ENCODE peak calls at places on chromosomes 16 and 17, in ten cellular contexts. L, N, A, H, T, V, D, M, E and Z are unnamed samples.

GRCh38 chr17:73719588-73720071 is 75.4 kb upstream of the SDK2 start:
- DNase-seq in N (no peak), M (no peak), A (no peak), H (no peak), D (no peak), T (peak; percentile 82), E (peak; percentile 64), V (no peak), L (peak; percentile 60), Z (no peak)

GRCh38 chr17:76793775-76794174 is 55.9 kb downstream of the MFSD11 start:
- DNase-seq in M (no peak), E (no peak), T (peak; percentile 71), L (no peak), A (peak; percentile 42), H (peak; percentile 46), D (peak; percentile 66), V (no peak), N (no peak), Z (no peak)

GRCh38 chr16:78866556-78866955 is 734.0 kb downstream of the MAF start:
- DNase-seq in E (no peak), V (no peak), T (no peak), L (no peak), M (no peak), A (no peak), D (no peak), H (no peak), N (no peak), Z (no peak)

GRCh38 chr16:49280022-49280741 is 1.5 kb downstream of the CBLN1 start:
- DNase-seq in T (peak; percentile 57), M (no peak), H (no peak), D (peak; percentile 48), L (no peak), V (no peak), E (no peak), N (no peak), A (peak; percentile 54), Z (no peak)

GRCh38 chr17:49013311-49014205 is 16.4 kb downstream of the IGF2BP1 start:
- DNase-seq in H (no peak), T (no peak), L (no peak), E (no peak), V (no peak), N (no peak), A (no peak), D (no peak), M (no peak), Z (no peak)

GRCh38 chr16:24668481-24669001 is 60.9 kb upstream of the TNRC6A start:
- DNase-seq in A (no peak), L (no peak), E (no peak), N (no peak), V (no peak), H (no peak), T (peak; percentile 28), M (peak; percentile 16), D (no peak), Z (no peak)

GRCh38 chr17:57553525-57553924 is 191.6 kb downstream of the CCDC182 start:
- DNase-seq in T (no peak), L (no peak), A (no peak), V (no peak), H (peak; percentile 75), E (no peak), D (no peak), M (no peak), N (no peak), Z (no peak)

GRCh38 chr17:78804777-78805176 is 22.7 kb upstream of the CYTH1 start:
- DNase-seq in V (no peak), D (no peak), M (no peak), T (no peak), E (no peak), N (no peak), H (no peak), L (no peak), A (no peak), Z (no peak)

GRCh38 chr16:79298476-79299153 is 301.9 kb downstream of the MAF start:
- DNase-seq in T (no peak), E (no peak), N (no peak), H (no peak), A (no peak), V (no peak), M (no peak), D (no peak), L (no peak), Z (no peak)

GRCh38 chr17:7858487-7858832 is 657 bp downstream of the CYB5D1 start:
- DNase-seq in A (no peak), V (no peak), E (no peak), M (no peak), D (peak; percentile 52), T (peak; percentile 64), H (peak; percentile 50), L (no peak), N (peak; percentile 22), Z (peak; percentile 73)

GRCh38 chr17:17042851-17043667 is 802 bp downstream of the MPRIP start:
- DNase-seq in L (no peak), E (no peak), V (peak; percentile 44), T (peak; percentile 18), M (no peak), N (no peak), H (peak; percentile 41), D (peak; percentile 18), A (no peak), Z (no peak)

GRCh38 chr17:57620576-57620975 is 124.5 kb downstream of the CCDC182 start:
- DNase-seq in V (no peak), T (no peak), M (no peak), A (no peak), L (no peak), N (no peak), D (no peak), H (no peak), E (no peak), Z (no peak)

GRCh38 chr16:84933774-84934571 is 77.4 kb downstream of the ZDHHC7 start:
- DNase-seq in E (no peak), N (no peak), T (no peak), L (no peak), M (no peak), D (no peak), A (no peak), V (no peak), H (no peak), Z (peak; percentile 91)

GRCh38 chr17:82647593-82648164 is 565 bp downstream of the WDR45B start:
- DNase-seq in E (no peak), H (no peak), L (no peak), D (no peak), N (no peak), A (no peak), M (no peak), V (peak; percentile 38), T (peak; percentile 58), Z (peak; percentile 55)

GRCh38 chr17:77322534-77323412 is 182.0 kb downstream of the SEC14L1 start:
- DNase-seq in L (no peak), A (peak; percentile 44), N (peak; percentile 99), M (peak; percentile 90), V (peak; percentile 93), D (no peak), H (peak; percentile 99), E (no peak), T (peak; percentile 4), Z (peak; percentile 100)

GRCh38 chr17:63440127-63440769 is 5.9 kb downstream of the CYB561 start:
- DNase-seq in N (no peak), T (no peak), D (no peak), M (no peak), E (no peak), A (no peak), H (no peak), L (no peak), V (no peak), Z (no peak)

GRCh38 chr17:8006836-8007680 is 4.6 kb downstream of the GUCY2D start:
- DNase-seq in A (no peak), N (no peak), T (no peak), V (no peak), L (no peak), E (no peak), D (no peak), M (no peak), H (no peak), Z (no peak)

GRCh38 chr16:48365601-48366164 is 19.5 kb downstream of the SIAH1 start:
- DNase-seq in L (peak; percentile 56), A (peak; percentile 79), M (peak; percentile 45), H (peak; percentile 86), V (peak; percentile 88), T (peak; percentile 70), D (peak; percentile 80), E (peak; percentile 5), N (peak; percentile 81), Z (peak; percentile 88)

GRCh38 chr16:68116256-68116853 is 31.2 kb downstream of the NFATC3 start:
- DNase-seq in L (no peak), A (no peak), D (no peak), V (peak; percentile 29), N (no peak), E (no peak), T (no peak), H (peak; percentile 65), M (no peak), Z (no peak)

GRCh38 chr17:12431188-12431587 is 234.5 kb upstream of the MYOCD start:
- DNase-seq in V (no peak), T (no peak), N (no peak), A (no peak), E (no peak), L (no peak), M (no peak), D (no peak), H (no peak), Z (no peak)

GRCh38 chr17:17931159-17931558 is 41.0 kb downstream of the TOM1L2 start:
- DNase-seq in M (no peak), V (no peak), E (no peak), T (no peak), H (no peak), A (no peak), L (no peak), N (no peak), D (no peak), Z (no peak)

GRCh38 chr17:8828517-8828875 is 29.3 kb upstream of the MFSD6L start:
- DNase-seq in H (no peak), M (no peak), V (no peak), D (no peak), T (no peak), E (no peak), A (no peak), N (no peak), L (no peak), Z (no peak)

GRCh38 chr17:57407287-57408063 is 151.2 kb downstream of the MSI2 start:
- DNase-seq in T (peak; percentile 89), D (peak; percentile 90), M (no peak), A (no peak), E (peak; percentile 19), H (no peak), L (no peak), V (no peak), N (no peak), Z (no peak)